ENCODE peak calls at places on chromosomes 1 and 21, in ten cellular contexts. One of them, this sample, is unnamed.

GRCh38 chr1:169586395-169587255 is at the start of gene F5:
- DNase-seq in MV-4-11: peak
- DNase-seq in M059J: peak
- DNase-seq in glomerular endothelial cell: no peak
- DNase-seq in AG04449: no peak
- DNase-seq in cardiac fibroblast: peak
- DNase-seq in iPS-NIHi11: peak
- DNase-seq in left colon: peak
- DNase-seq in RKO: peak
- DNase-seq in activated CD4-positive, CD25-positive, alpha-beta regulatory T cell: peak
- DNase-seq in this sample: peak

GRCh38 chr1:12406218-12407021 is 176.6 kb downstream of the VPS13D start:
- DNase-seq in MV-4-11: peak
- DNase-seq in M059J: no peak
- DNase-seq in glomerular endothelial cell: no peak
- DNase-seq in AG04449: no peak
- DNase-seq in cardiac fibroblast: peak
- DNase-seq in iPS-NIHi11: no peak
- DNase-seq in left colon: no peak
- DNase-seq in RKO: no peak
- DNase-seq in activated CD4-positive, CD25-positive, alpha-beta regulatory T cell: no peak
- DNase-seq in this sample: no peak

GRCh38 chr1:156926175-156926574 is 5.7 kb downstream of the LRRC71 start:
- DNase-seq in MV-4-11: peak
- DNase-seq in M059J: peak
- DNase-seq in glomerular endothelial cell: no peak
- DNase-seq in AG04449: no peak
- DNase-seq in cardiac fibroblast: peak
- DNase-seq in iPS-NIHi11: no peak
- DNase-seq in left colon: peak
- DNase-seq in RKO: peak
- DNase-seq in activated CD4-positive, CD25-positive, alpha-beta regulatory T cell: no peak
- DNase-seq in this sample: no peak

GRCh38 chr1:10106241-10106640 is 73.5 kb downstream of the UBE4B start:
- DNase-seq in MV-4-11: no peak
- DNase-seq in M059J: no peak
- DNase-seq in glomerular endothelial cell: no peak
- DNase-seq in AG04449: no peak
- DNase-seq in cardiac fibroblast: no peak
- DNase-seq in iPS-NIHi11: no peak
- DNase-seq in left colon: no peak
- DNase-seq in RKO: no peak
- DNase-seq in activated CD4-positive, CD25-positive, alpha-beta regulatory T cell: no peak
- DNase-seq in this sample: no peak

GRCh38 chr1:56450004-56450666 is 129.2 kb downstream of the PLPP3 start:
- DNase-seq in MV-4-11: no peak
- DNase-seq in M059J: peak
- DNase-seq in glomerular endothelial cell: no peak
- DNase-seq in AG04449: no peak
- DNase-seq in cardiac fibroblast: peak
- DNase-seq in iPS-NIHi11: peak
- DNase-seq in left colon: no peak
- DNase-seq in RKO: no peak
- DNase-seq in activated CD4-positive, CD25-positive, alpha-beta regulatory T cell: no peak
- DNase-seq in this sample: no peak

GRCh38 chr1:54212872-54213271 is 12.9 kb downstream of the MRPL37 start:
- DNase-seq in MV-4-11: no peak
- DNase-seq in M059J: no peak
- DNase-seq in glomerular endothelial cell: no peak
- DNase-seq in AG04449: no peak
- DNase-seq in cardiac fibroblast: no peak
- DNase-seq in iPS-NIHi11: no peak
- DNase-seq in left colon: no peak
- DNase-seq in RKO: no peak
- DNase-seq in activated CD4-positive, CD25-positive, alpha-beta regulatory T cell: no peak
- DNase-seq in this sample: no peak

GRCh38 chr1:150484431-150484830 is 2.8 kb upstream of the TARS2 start:
- DNase-seq in MV-4-11: no peak
- DNase-seq in M059J: peak
- DNase-seq in glomerular endothelial cell: no peak
- DNase-seq in AG04449: peak
- DNase-seq in cardiac fibroblast: no peak
- DNase-seq in iPS-NIHi11: no peak
- DNase-seq in left colon: no peak
- DNase-seq in RKO: peak
- DNase-seq in activated CD4-positive, CD25-positive, alpha-beta regulatory T cell: no peak
- DNase-seq in this sample: no peak

GRCh38 chr1:25458550-25459298 is 28.0 kb downstream of the MACO1 start:
- DNase-seq in MV-4-11: peak
- DNase-seq in M059J: no peak
- DNase-seq in glomerular endothelial cell: no peak
- DNase-seq in AG04449: peak
- DNase-seq in cardiac fibroblast: no peak
- DNase-seq in iPS-NIHi11: no peak
- DNase-seq in left colon: no peak
- DNase-seq in RKO: no peak
- DNase-seq in activated CD4-positive, CD25-positive, alpha-beta regulatory T cell: no peak
- DNase-seq in this sample: no peak

GRCh38 chr1:203557390-203557789 is 63.4 kb downstream of the OPTC start:
- DNase-seq in MV-4-11: no peak
- DNase-seq in M059J: peak
- DNase-seq in glomerular endothelial cell: no peak
- DNase-seq in AG04449: peak
- DNase-seq in cardiac fibroblast: peak
- DNase-seq in iPS-NIHi11: no peak
- DNase-seq in left colon: peak
- DNase-seq in RKO: no peak
- DNase-seq in activated CD4-positive, CD25-positive, alpha-beta regulatory T cell: no peak
- DNase-seq in this sample: no peak

GRCh38 chr1:114203722-114204121 is 50.1 kb upstream of the SYT6 start:
- DNase-seq in MV-4-11: no peak
- DNase-seq in M059J: no peak
- DNase-seq in glomerular endothelial cell: no peak
- DNase-seq in AG04449: no peak
- DNase-seq in cardiac fibroblast: no peak
- DNase-seq in iPS-NIHi11: no peak
- DNase-seq in left colon: no peak
- DNase-seq in RKO: no peak
- DNase-seq in activated CD4-positive, CD25-positive, alpha-beta regulatory T cell: no peak
- DNase-seq in this sample: no peak

GRCh38 chr21:34116569-34116968 is 43.2 kb downstream of the MRPS6 start:
- DNase-seq in MV-4-11: no peak
- DNase-seq in M059J: no peak
- DNase-seq in glomerular endothelial cell: no peak
- DNase-seq in AG04449: no peak
- DNase-seq in cardiac fibroblast: no peak
- DNase-seq in iPS-NIHi11: no peak
- DNase-seq in left colon: peak
- DNase-seq in RKO: no peak
- DNase-seq in activated CD4-positive, CD25-positive, alpha-beta regulatory T cell: no peak
- DNase-seq in this sample: no peak

GRCh38 chr1:172727956-172728603 is 69.2 kb downstream of the FASLG start:
- DNase-seq in MV-4-11: peak
- DNase-seq in M059J: peak
- DNase-seq in glomerular endothelial cell: no peak
- DNase-seq in AG04449: no peak
- DNase-seq in cardiac fibroblast: peak
- DNase-seq in iPS-NIHi11: peak
- DNase-seq in left colon: no peak
- DNase-seq in RKO: peak
- DNase-seq in activated CD4-positive, CD25-positive, alpha-beta regulatory T cell: no peak
- DNase-seq in this sample: no peak

GRCh38 chr1:65985393-65986066 is 192.8 kb downstream of the PDE4B start:
- DNase-seq in MV-4-11: no peak
- DNase-seq in M059J: no peak
- DNase-seq in glomerular endothelial cell: no peak
- DNase-seq in AG04449: no peak
- DNase-seq in cardiac fibroblast: no peak
- DNase-seq in iPS-NIHi11: no peak
- DNase-seq in left colon: no peak
- DNase-seq in RKO: no peak
- DNase-seq in activated CD4-positive, CD25-positive, alpha-beta regulatory T cell: no peak
- DNase-seq in this sample: no peak

GRCh38 chr21:42218836-42219605 is at the start of gene ABCG1:
- DNase-seq in MV-4-11: no peak
- DNase-seq in M059J: no peak
- DNase-seq in glomerular endothelial cell: no peak
- DNase-seq in AG04449: no peak
- DNase-seq in cardiac fibroblast: peak
- DNase-seq in iPS-NIHi11: peak
- DNase-seq in left colon: no peak
- DNase-seq in RKO: no peak
- DNase-seq in activated CD4-positive, CD25-positive, alpha-beta regulatory T cell: peak
- DNase-seq in this sample: peak

GRCh38 chr1:66840929-66841328 is 39.9 kb upstream of the INSL5 start:
- DNase-seq in MV-4-11: no peak
- DNase-seq in M059J: no peak
- DNase-seq in glomerular endothelial cell: no peak
- DNase-seq in AG04449: no peak
- DNase-seq in cardiac fibroblast: no peak
- DNase-seq in iPS-NIHi11: no peak
- DNase-seq in left colon: no peak
- DNase-seq in RKO: no peak
- DNase-seq in activated CD4-positive, CD25-positive, alpha-beta regulatory T cell: no peak
- DNase-seq in this sample: no peak